ENCODE peak calls at places on chromosome X, in six cellular contexts. One of them, this sample, is unnamed.

GRCh38 chrX:68570598-68570997 is 71.7 kb downstream of the YIPF6 start:
- DNase-seq in thoracic aorta: no peak
- DNase-seq in AG04449: no peak
- DNase-seq in IMR-90: no peak
- DNase-seq in fibroblast of villous mesenchyme: no peak
- DNase-seq in ovary: no peak
- DNase-seq in this sample: no peak

GRCh38 chrX:24839331-24839730 is 145.6 kb downstream of the POLA1 start:
- DNase-seq in thoracic aorta: no peak
- DNase-seq in fibroblast of villous mesenchyme: no peak
- DNase-seq in IMR-90: no peak
- DNase-seq in AG04449: no peak
- DNase-seq in ovary: peak
- DNase-seq in this sample: no peak

GRCh38 chrX:153649178-153649914 is 2.3 kb downstream of the DUSP9 start:
- DNase-seq in AG04449: no peak
- DNase-seq in ovary: peak
- DNase-seq in thoracic aorta: no peak
- DNase-seq in IMR-90: no peak
- DNase-seq in fibroblast of villous mesenchyme: peak
- DNase-seq in this sample: no peak

GRCh38 chrX:40167240-40168182 is 69.8 kb upstream of the BCOR start:
- DNase-seq in thoracic aorta: no peak
- DNase-seq in fibroblast of villous mesenchyme: no peak
- DNase-seq in ovary: peak
- DNase-seq in AG04449: no peak
- DNase-seq in IMR-90: no peak
- DNase-seq in this sample: no peak

GRCh38 chrX:19156223-19156622 is 34.0 kb upstream of the ADGRG2 start:
- DNase-seq in thoracic aorta: no peak
- DNase-seq in ovary: no peak
- DNase-seq in AG04449: no peak
- DNase-seq in IMR-90: no peak
- DNase-seq in fibroblast of villous mesenchyme: no peak
- DNase-seq in this sample: peak

GRCh38 chrX:124232523-124233201 is 99.8 kb upstream of the TEX13D start:
- DNase-seq in fibroblast of villous mesenchyme: no peak
- DNase-seq in IMR-90: no peak
- DNase-seq in thoracic aorta: no peak
- DNase-seq in ovary: no peak
- DNase-seq in AG04449: no peak
- DNase-seq in this sample: no peak

GRCh38 chrX:54301516-54301915 is 56.3 kb downstream of the WNK3 start:
- DNase-seq in IMR-90: no peak
- DNase-seq in fibroblast of villous mesenchyme: no peak
- DNase-seq in ovary: no peak
- DNase-seq in AG04449: no peak
- DNase-seq in thoracic aorta: no peak
- DNase-seq in this sample: no peak

GRCh38 chrX:55007633-55008032 is 7.5 kb downstream of the APEX2 start:
- DNase-seq in IMR-90: peak
- DNase-seq in thoracic aorta: no peak
- DNase-seq in AG04449: no peak
- DNase-seq in ovary: peak
- DNase-seq in fibroblast of villous mesenchyme: peak
- DNase-seq in this sample: peak

GRCh38 chrX:65702956-65703355 is 35.5 kb downstream of the MSN start:
- DNase-seq in IMR-90: no peak
- DNase-seq in thoracic aorta: no peak
- DNase-seq in ovary: no peak
- DNase-seq in AG04449: no peak
- DNase-seq in fibroblast of villous mesenchyme: no peak
- DNase-seq in this sample: no peak

GRCh38 chrX:43973249-43973672 is at the start of gene NDP:
- DNase-seq in IMR-90: no peak
- DNase-seq in ovary: no peak
- DNase-seq in fibroblast of villous mesenchyme: no peak
- DNase-seq in thoracic aorta: no peak
- DNase-seq in AG04449: no peak
- DNase-seq in this sample: no peak

GRCh38 chrX:2360731-2361130 is 140.0 kb downstream of the DHRSX start:
- DNase-seq in AG04449: no peak
- DNase-seq in thoracic aorta: no peak
- DNase-seq in IMR-90: no peak
- DNase-seq in fibroblast of villous mesenchyme: no peak
- DNase-seq in ovary: no peak
- DNase-seq in this sample: no peak

GRCh38 chrX:134642394-134642793 is 15.9 kb downstream of the PLAC1 start:
- DNase-seq in AG04449: no peak
- DNase-seq in IMR-90: no peak
- DNase-seq in fibroblast of villous mesenchyme: peak
- DNase-seq in thoracic aorta: no peak
- DNase-seq in ovary: no peak
- DNase-seq in this sample: peak

GRCh38 chrX:8627796-8628195 is 104.1 kb downstream of the ANOS1 start:
- DNase-seq in fibroblast of villous mesenchyme: peak
- DNase-seq in AG04449: no peak
- DNase-seq in IMR-90: no peak
- DNase-seq in thoracic aorta: no peak
- DNase-seq in ovary: no peak
- DNase-seq in this sample: no peak

GRCh38 chrX:72573158-72573511 is 492 bp upstream of the HDAC8 start:
- DNase-seq in IMR-90: no peak
- DNase-seq in AG04449: no peak
- DNase-seq in ovary: no peak
- DNase-seq in fibroblast of villous mesenchyme: no peak
- DNase-seq in thoracic aorta: no peak
- DNase-seq in this sample: no peak
- TF ChIP-seq CTCF in IMR-90: no peak
- TF ChIP-seq CTCF in AG04449: no peak
- TF ChIP-seq CTCF in ovary: no peak
- TF ChIP-seq CTCF in fibroblast of villous mesenchyme: no peak
- TF ChIP-seq CTCF in thoracic aorta: no peak
- TF ChIP-seq CTCF in this sample: no peak

DNA sequence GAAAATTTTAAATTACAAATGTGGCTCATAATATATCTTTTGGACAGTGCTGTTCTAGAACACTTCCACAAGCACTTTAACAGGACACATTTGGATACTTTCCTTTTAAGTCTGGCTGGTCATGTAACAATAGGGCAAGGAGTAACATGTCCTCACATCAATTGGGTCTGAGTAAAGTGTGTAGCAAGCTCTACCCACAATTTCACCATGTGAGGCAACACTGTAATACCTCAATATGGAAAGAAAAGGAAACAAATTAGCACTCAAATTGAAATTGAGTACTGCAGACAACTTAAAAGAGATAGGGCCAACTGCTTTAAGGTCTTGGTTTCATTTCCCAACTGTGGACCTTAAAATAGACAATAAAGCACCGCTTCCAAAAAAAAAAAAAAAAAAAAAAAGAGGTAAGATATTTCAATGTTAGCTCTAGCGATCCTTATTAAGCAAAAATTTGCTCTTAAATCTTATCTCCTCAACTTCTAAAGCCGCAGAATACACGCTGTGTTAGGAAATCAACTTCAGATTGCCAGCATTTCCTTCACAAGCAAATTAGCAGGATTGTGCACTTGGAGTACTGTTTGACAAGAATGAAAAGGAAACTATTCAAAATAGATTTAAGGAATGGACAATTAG is 1.7 kb downstream of the CASK start:
- DNase-seq in AG04449: no peak
- DNase-seq in IMR-90: peak
- DNase-seq in fibroblast of villous mesenchyme: peak
- DNase-seq in ovary: no peak
- DNase-seq in thoracic aorta: no peak
- DNase-seq in this sample: peak
- H3K4me3 ChIP-seq in AG04449: peak
- H3K4me3 ChIP-seq in IMR-90: peak
- H3K4me3 ChIP-seq in fibroblast of villous mesenchyme: peak
- H3K4me3 ChIP-seq in ovary: peak
- H3K4me3 ChIP-seq in thoracic aorta: peak
- H3K4me3 ChIP-seq in this sample: peak

DNA sequence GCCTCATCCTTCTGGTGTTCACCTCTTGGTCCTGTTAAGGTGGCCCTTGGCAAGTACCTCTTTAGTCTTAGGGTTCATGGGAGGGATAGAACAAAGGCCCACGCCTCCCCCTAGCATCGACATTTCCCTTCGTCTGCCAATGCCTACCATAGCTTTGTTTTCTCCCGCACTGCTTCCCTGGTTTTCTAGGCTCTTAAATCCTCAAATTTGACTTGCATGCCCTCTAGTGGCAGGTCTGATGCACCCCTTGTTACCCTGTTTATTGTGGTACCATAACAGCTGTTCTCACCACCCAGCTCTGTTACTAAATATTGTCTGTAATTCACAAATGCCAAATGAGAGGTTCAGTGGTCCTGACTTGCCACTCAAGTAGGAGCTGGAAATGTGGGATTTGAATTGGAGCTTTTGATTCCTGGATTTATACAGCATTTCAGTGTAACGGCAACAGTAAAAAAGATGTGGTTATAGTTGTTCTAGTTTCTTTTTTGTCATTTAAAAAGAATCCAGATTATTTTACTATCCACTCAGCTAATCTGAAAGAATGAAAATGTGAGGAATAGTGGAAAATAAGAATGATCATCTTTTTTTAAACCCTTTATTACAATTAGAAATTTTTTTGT is 100.1 kb downstream of the REPS2 start:
- DNase-seq in IMR-90: peak
- DNase-seq in fibroblast of villous mesenchyme: peak
- DNase-seq in thoracic aorta: peak
- DNase-seq in AG04449: no peak
- DNase-seq in ovary: peak
- DNase-seq in this sample: peak
- TF ChIP-seq CTCF in IMR-90: peak
- TF ChIP-seq CTCF in fibroblast of villous mesenchyme: peak
- TF ChIP-seq CTCF in thoracic aorta: peak
- TF ChIP-seq CTCF in AG04449: peak
- TF ChIP-seq CTCF in ovary: peak
- TF ChIP-seq CTCF in this sample: peak

DNA sequence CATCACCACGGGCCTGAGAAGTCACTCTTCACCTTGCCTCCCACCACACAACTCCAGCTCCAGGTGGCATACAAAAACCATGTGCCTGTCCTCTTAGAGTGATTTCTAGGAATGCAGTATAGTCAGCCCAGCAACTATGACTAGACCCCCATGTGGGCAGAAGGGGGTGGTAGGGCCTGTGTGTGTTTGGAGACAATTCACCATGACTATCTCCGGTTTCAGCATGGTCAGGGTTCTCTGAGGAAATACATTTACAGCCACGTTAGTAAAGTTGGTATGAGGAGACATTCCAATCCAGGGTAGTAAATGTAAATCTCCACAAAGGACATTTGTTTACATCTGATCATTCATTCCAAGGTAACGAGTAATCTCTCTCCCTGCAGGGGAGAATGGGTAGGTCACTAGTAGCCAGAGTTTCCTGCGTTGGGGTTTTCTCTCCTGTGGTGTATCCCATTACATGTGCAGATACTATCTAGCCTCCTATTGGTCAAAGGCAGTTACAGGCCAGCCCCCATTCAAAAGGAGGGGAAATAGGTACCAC is 4.2 kb upstream of the MTMR1 start:
- DNase-seq in IMR-90: peak
- DNase-seq in ovary: no peak
- DNase-seq in fibroblast of villous mesenchyme: peak
- DNase-seq in thoracic aorta: no peak
- DNase-seq in AG04449: peak
- DNase-seq in this sample: peak
- H3K4me3 ChIP-seq in IMR-90: no peak
- H3K4me3 ChIP-seq in ovary: no peak
- H3K4me3 ChIP-seq in fibroblast of villous mesenchyme: no peak
- H3K4me3 ChIP-seq in thoracic aorta: no peak
- H3K4me3 ChIP-seq in AG04449: no peak
- H3K4me3 ChIP-seq in this sample: no peak

GRCh38 chrX:140355922-140356321 is 148.9 kb downstream of the SOX3 start:
- DNase-seq in AG04449: no peak
- DNase-seq in fibroblast of villous mesenchyme: no peak
- DNase-seq in thoracic aorta: no peak
- DNase-seq in ovary: no peak
- DNase-seq in IMR-90: no peak
- DNase-seq in this sample: no peak

GRCh38 chrX:140360284-140360683 is 144.6 kb downstream of the SOX3 start:
- DNase-seq in AG04449: no peak
- DNase-seq in IMR-90: no peak
- DNase-seq in fibroblast of villous mesenchyme: no peak
- DNase-seq in thoracic aorta: no peak
- DNase-seq in ovary: no peak
- DNase-seq in this sample: no peak

GRCh38 chrX:140362861-140363260 is 142.0 kb downstream of the SOX3 start:
- DNase-seq in fibroblast of villous mesenchyme: no peak
- DNase-seq in thoracic aorta: no peak
- DNase-seq in IMR-90: no peak
- DNase-seq in AG04449: no peak
- DNase-seq in ovary: no peak
- DNase-seq in this sample: no peak

GRCh38 chrX:140360924-140361323 is 143.9 kb downstream of the SOX3 start:
- DNase-seq in fibroblast of villous mesenchyme: no peak
- DNase-seq in AG04449: no peak
- DNase-seq in IMR-90: no peak
- DNase-seq in thoracic aorta: no peak
- DNase-seq in ovary: no peak
- DNase-seq in this sample: no peak
- TF ChIP-seq CTCF in fibroblast of villous mesenchyme: no peak
- TF ChIP-seq CTCF in AG04449: no peak
- TF ChIP-seq CTCF in IMR-90: no peak
- TF ChIP-seq CTCF in thoracic aorta: no peak
- TF ChIP-seq CTCF in ovary: no peak
- TF ChIP-seq CTCF in this sample: no peak

GRCh38 chrX:150269613-150270254 is 93.4 kb upstream of the MAMLD1 start:
- DNase-seq in thoracic aorta: no peak
- DNase-seq in AG04449: no peak
- DNase-seq in fibroblast of villous mesenchyme: no peak
- DNase-seq in ovary: no peak
- DNase-seq in IMR-90: no peak
- DNase-seq in this sample: peak
- H3K4me3 ChIP-seq in thoracic aorta: no peak
- H3K4me3 ChIP-seq in AG04449: no peak
- H3K4me3 ChIP-seq in fibroblast of villous mesenchyme: no peak
- H3K4me3 ChIP-seq in ovary: no peak
- H3K4me3 ChIP-seq in IMR-90: no peak
- H3K4me3 ChIP-seq in this sample: no peak

GRCh38 chrX:56563231-56564116 is at the start of gene UBQLN2:
- DNase-seq in ovary: peak
- DNase-seq in AG04449: no peak
- DNase-seq in IMR-90: peak
- DNase-seq in thoracic aorta: peak
- DNase-seq in fibroblast of villous mesenchyme: peak
- DNase-seq in this sample: peak
- TF ChIP-seq CTCF in ovary: no peak
- TF ChIP-seq CTCF in AG04449: peak
- TF ChIP-seq CTCF in IMR-90: peak
- TF ChIP-seq CTCF in thoracic aorta: no peak
- TF ChIP-seq CTCF in fibroblast of villous mesenchyme: no peak
- TF ChIP-seq CTCF in this sample: peak

This sample was measured in AG10803.